ENCODE peak calls at places on chromosomes 7 and 10, in ten cellular contexts. F, G, D, R, K, U, H, Z, P and N are unnamed samples.

GRCh38 chr10:123429631-123430257 is 236.4 kb upstream of the GPR26 start:
- ATAC-seq in R (no peak), F (no peak), Z (no peak), D (no peak), H (no peak), G (no peak), P (no peak), U (no peak), K (no peak), N (no peak)

GRCh38 chr10:51074238-51075028 is at the start of gene PRKG1:
- ATAC-seq in Z (peak; percentile 96), U (peak; percentile 29), F (peak; percentile 92), D (peak; percentile 95), P (peak; percentile 83), R (peak; percentile 97), K (no peak), G (peak; percentile 98), H (peak; percentile 95), N (peak; percentile 89)

GRCh38 chr10:35223016-35223415 is 96.4 kb downstream of the CREM start:
- ATAC-seq in Z (no peak), K (no peak), P (no peak), F (no peak), D (no peak), R (peak; percentile 79), G (no peak), H (no peak), U (no peak), N (no peak)

GRCh38 chr10:102431452-102432124 is 786 bp downstream of the CUEDC2 start:
- ATAC-seq in U (no peak), H (peak; percentile 9), Z (peak; percentile 44), G (peak; percentile 3), D (peak; percentile 6), P (no peak), F (peak; percentile 22), R (peak; percentile 6), K (no peak), N (peak; percentile 9)

GRCh38 chr7:142984297-142984696 is 22.1 kb upstream of the KEL start:
- ATAC-seq in K (no peak), G (no peak), Z (no peak), F (no peak), R (no peak), U (no peak), D (no peak), H (no peak), P (no peak), N (no peak)

GRCh38 chr7:149293338-149293737 is 31.3 kb downstream of the ZNF783 start:
- ATAC-seq in F (no peak), G (no peak), R (no peak), D (no peak), U (no peak), K (no peak), H (no peak), P (no peak), Z (no peak), N (no peak)

GRCh38 chr7:44044315-44045225 is at the start of gene DBNL:
- ATAC-seq in Z (peak; percentile 91), F (peak; percentile 92), H (peak; percentile 96), G (peak; percentile 91), K (peak; percentile 65), P (peak; percentile 86), R (peak; percentile 97), D (peak; percentile 95), U (peak; percentile 79), N (peak; percentile 91)

GRCh38 chr10:102603946-102604345 is 40.3 kb upstream of the TRIM8 start:
- ATAC-seq in G (peak; percentile 57), K (no peak), P (peak; percentile 16), Z (peak; percentile 59), F (peak; percentile 62), U (no peak), R (no peak), D (peak; percentile 27), H (peak; percentile 47), N (peak; percentile 18)

GRCh38 chr7:149566103-149566502 is 68.5 kb upstream of the ZNF746 start:
- ATAC-seq in U (no peak), G (no peak), H (no peak), K (no peak), R (no peak), F (no peak), P (no peak), Z (no peak), D (no peak), N (no peak)